ENCODE peak calls at places on chromosomes 16 and 17, in eight cellular contexts. E, J, W, F, D, U, C and A are unnamed samples.

GRCh38 chr17:50675627-50676026 is 32.1 kb downstream of the ANKRD40 start:
- DNase-seq in E (no peak), J (no peak), W (no peak), F (no peak), D (no peak), U (no peak), C (no peak), A (no peak)

GRCh38 chr16:61148930-61149329 is 887.3 kb downstream of the CDH8 start:
- DNase-seq in E (peak), J (no peak), W (no peak), F (no peak), D (peak), U (no peak), C (no peak), A (no peak)

GRCh38 chr17:61208301-61209098 is 191.1 kb upstream of the TBX2 start:
- DNase-seq in E (no peak), J (no peak), W (no peak), F (peak), D (no peak), U (no peak), C (peak), A (no peak)

GRCh38 chr16:56684926-56685590 is 2.8 kb downstream of the MT1X start:
- DNase-seq in E (no peak), J (no peak), W (peak), F (no peak), D (no peak), U (no peak), C (no peak), A (no peak)

GRCh38 chr17:40309031-40309937 is at the start of gene RARA:
- DNase-seq in E (no peak), J (peak), W (no peak), F (no peak), D (peak), U (no peak), C (peak), A (peak)

GRCh38 chr16:934178-934577 is 36.6 kb downstream of the LMF1 start:
- DNase-seq in E (no peak), J (no peak), W (no peak), F (no peak), D (no peak), U (no peak), C (no peak), A (no peak)

GRCh38 chr16:67470314-67470713 is 10.6 kb downstream of the ATP6V0D1 start:
- DNase-seq in E (no peak), J (no peak), W (peak), F (no peak), D (no peak), U (no peak), C (no peak), A (no peak)

GRCh38 chr16:4624827-4625616 is 396 bp downstream of the MGRN1 start:
- DNase-seq in E (peak), J (peak), W (peak), F (peak), D (peak), U (peak), C (peak), A (peak)

GRCh38 chr16:4529085-4530060 is 9.2 kb downstream of the CDIP1 start:
- DNase-seq in E (peak), J (peak), W (no peak), F (no peak), D (peak), U (no peak), C (peak), A (no peak)